ENCODE peak calls at places on chromosomes 16 and 17, in six cellular contexts. J, Y, D, H, E and X are unnamed samples.

GRCh38 chr17:12591336-12591735 is 74.4 kb upstream of the MYOCD start:
- DNase-seq in J (no peak), Y (no peak), D (no peak), H (no peak), E (no peak), X (no peak)

GRCh38 chr17:327971-328370 is 24.6 kb downstream of the RPH3AL start:
- DNase-seq in J (no peak), Y (no peak), D (no peak), H (peak; percentile 11), E (no peak), X (no peak)

GRCh38 chr17:65794572-65794971 is 233.1 kb upstream of the AXIN2 start:
- DNase-seq in J (no peak), Y (no peak), D (peak; percentile 11), H (no peak), E (no peak), X (no peak)

GRCh38 chr16:81405702-81406113 is 38.9 kb upstream of the CMIP start:
- DNase-seq in J (no peak), Y (no peak), D (no peak), H (no peak), E (no peak), X (no peak)

GRCh38 chr17:30244853-30245385 is 9.4 kb upstream of the SLC6A4 start:
- DNase-seq in J (no peak), Y (no peak), D (no peak), H (no peak), E (no peak), X (no peak)

GRCh38 chr16:50378417-50378816 is 9.6 kb upstream of the BRD7 start:
- DNase-seq in J (no peak), Y (peak; percentile 10), D (no peak), H (no peak), E (no peak), X (no peak)

GRCh38 chr17:38333635-38334295 is 10.0 kb downstream of the GPR179 start:
- DNase-seq in J (peak; percentile 32), Y (no peak), D (no peak), H (no peak), E (no peak), X (no peak)

GRCh38 chr17:37698132-37698615 is 46.7 kb downstream of the HNF1B start:
- DNase-seq in J (no peak), Y (no peak), D (no peak), H (no peak), E (no peak), X (no peak)

GRCh38 chr17:40951011-40951622 is 13.7 kb upstream of the KRT23 start:
- DNase-seq in J (no peak), Y (no peak), D (no peak), H (no peak), E (no peak), X (no peak)

GRCh38 chr17:75380315-75380714 is 25.2 kb downstream of the GRB2 start:
- DNase-seq in J (no peak), Y (no peak), D (no peak), H (no peak), E (no peak), X (no peak)

GRCh38 chr17:10683853-10684252 is 13.5 kb downstream of the SCO1 start:
- DNase-seq in J (no peak), Y (no peak), D (no peak), H (no peak), E (no peak), X (no peak)

GRCh38 chr16:2720719-2721633 is 952 bp upstream of the PRSS27 start:
- DNase-seq in J (peak; percentile 88), Y (peak; percentile 89), D (peak; percentile 74), H (peak; percentile 80), E (peak; percentile 20), X (peak; percentile 42)

GRCh38 chr16:2015117-2015946 is 4.3 kb upstream of the NPW start:
- DNase-seq in J (no peak), Y (no peak), D (no peak), H (no peak), E (no peak), X (no peak)

GRCh38 chr16:58859958-58860669 is 126.0 kb upstream of the GOT2 start:
- DNase-seq in J (no peak), Y (no peak), D (no peak), H (no peak), E (no peak), X (no peak)

GRCh38 chr17:15945493-15946209 is 721 bp downstream of the ADORA2B start:
- DNase-seq in J (no peak), Y (no peak), D (no peak), H (no peak), E (no peak), X (no peak)

GRCh38 chr17:16917995-16918394 is 53.9 kb downstream of the TNFRSF13B start:
- DNase-seq in J (no peak), Y (peak; percentile 5), D (no peak), H (no peak), E (no peak), X (no peak)

GRCh38 chr17:17669851-17670232 is 11.4 kb upstream of the RAI1 start:
- DNase-seq in J (no peak), Y (no peak), D (no peak), H (no peak), E (no peak), X (no peak)

GRCh38 chr16:11258553-11259287 is 2.7 kb upstream of the SOCS1 start:
- DNase-seq in J (no peak), Y (peak; percentile 82), D (peak; percentile 58), H (no peak), E (no peak), X (peak; percentile 35)

DNA sequence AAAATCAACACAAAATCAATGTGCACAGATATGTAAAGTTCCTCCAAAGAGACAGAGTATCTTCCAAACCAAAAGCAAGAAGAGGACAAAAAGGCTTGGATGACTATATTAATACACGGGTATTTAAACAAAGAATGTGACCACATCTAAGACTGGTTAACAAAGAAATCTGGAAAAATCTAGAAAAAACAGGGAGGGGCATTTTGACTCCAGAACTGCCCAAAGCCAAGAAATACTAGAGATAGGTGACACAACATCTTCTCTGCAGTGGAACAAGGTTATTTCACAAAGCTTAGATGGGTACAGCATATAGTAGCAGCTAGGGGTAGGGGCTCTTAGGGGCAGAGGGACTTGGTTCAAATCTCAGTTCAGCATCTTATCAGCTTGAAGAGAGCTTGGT is 10.3 kb downstream of the RFFL start:
- DNase-seq in J (no peak), Y (no peak), D (no peak), H (no peak), E (no peak), X (no peak)
- H3K27ac ChIP-seq in J (peak overlapping the region; percentile 85), Y (no peak overlapping the region), D (peak overlapping the region; percentile 68), H (no peak overlapping the region), E (no peak overlapping the region), X (peak overlapping the region; percentile 10)

DNA sequence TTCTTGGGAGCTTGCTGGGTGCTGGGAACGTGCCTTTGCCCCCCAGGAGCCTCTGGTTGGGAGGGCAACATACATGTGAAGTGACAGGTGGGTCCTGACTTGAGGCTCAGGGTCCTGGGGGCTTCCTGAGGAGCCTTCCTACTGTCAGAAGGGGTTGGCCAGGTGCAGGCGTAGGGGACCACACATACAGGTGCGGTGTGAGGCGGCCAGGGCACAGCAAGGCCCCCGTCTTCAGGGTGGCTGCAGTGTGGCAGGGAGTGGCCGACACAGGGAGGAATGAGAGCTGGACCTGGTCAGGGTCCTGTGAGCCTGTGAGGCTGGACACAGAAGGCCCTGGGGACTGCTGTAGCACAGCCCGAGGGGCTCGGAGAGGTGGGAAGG is 10.6 kb downstream of the TCF25 start:
- DNase-seq in J (no peak), Y (no peak), D (no peak), H (no peak), E (no peak), X (no peak)
- H3K27ac ChIP-seq in J (no peak overlapping the region), Y (no peak overlapping the region), D (no peak overlapping the region), H (no peak overlapping the region), E (no peak overlapping the region), X (no peak overlapping the region)

DNA sequence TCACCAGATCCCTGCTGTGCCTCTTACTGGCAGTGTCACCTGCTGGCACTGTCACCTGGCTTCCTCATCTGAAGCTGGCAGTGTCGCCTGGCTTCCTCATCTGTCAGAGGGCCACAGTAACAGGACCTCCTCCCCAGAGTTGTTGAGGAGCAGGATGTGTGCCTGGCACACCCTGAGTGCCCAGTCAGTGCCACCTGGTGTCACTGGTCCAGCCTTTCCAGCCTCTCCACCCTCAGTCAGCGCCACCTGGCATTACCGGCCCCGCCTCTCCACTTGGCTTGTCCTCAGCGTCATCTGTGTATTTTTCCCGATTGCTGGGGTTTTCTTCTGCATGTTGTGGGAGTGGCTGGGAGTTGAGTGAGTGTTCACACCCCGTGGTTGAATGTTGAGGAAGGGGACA is 37.9 kb downstream of the USP10 start:
- DNase-seq in J (no peak), Y (no peak), D (no peak), H (no peak), E (no peak), X (no peak)
- H3K27ac ChIP-seq in J (no peak overlapping the region), Y (no peak overlapping the region), D (no peak overlapping the region), H (no peak overlapping the region), E (no peak overlapping the region), X (no peak overlapping the region)

GRCh38 chr16:56990407-56991286 is 1.3 kb downstream of the NLRC5 start:
- DNase-seq in J (no peak), Y (no peak), D (no peak), H (no peak), E (no peak), X (no peak)
- H3K27ac ChIP-seq in J (peak overlapping the region; percentile 93), Y (peak overlapping the region; percentile 93), D (peak overlapping the region; percentile 98), H (no peak overlapping the region), E (no peak overlapping the region), X (no peak overlapping the region)

GRCh38 chr17:56912105-56912999 is 1.5 kb downstream of the TRIM25 start:
- DNase-seq in J (no peak), Y (peak; percentile 75), D (no peak), H (peak; percentile 62), E (no peak), X (no peak)
- H3K27ac ChIP-seq in J (no peak overlapping the region), Y (peak overlapping the region; percentile 92), D (peak overlapping the region; percentile 90), H (peak overlapping the region; percentile 12), E (peak overlapping the region; percentile 87), X (no peak overlapping the region)

GRCh38 chr17:61202564-61202963 is 197.1 kb upstream of the TBX2 start:
- DNase-seq in J (no peak), Y (no peak), D (no peak), H (no peak), E (no peak), X (no peak)
- H3K27ac ChIP-seq in J (no peak overlapping the region), Y (no peak overlapping the region), D (no peak overlapping the region), H (no peak overlapping the region), E (peak overlapping the region; percentile 73), X (no peak overlapping the region)

GRCh38 chr16:897701-898100 is 73.1 kb downstream of the LMF1 start:
- DNase-seq in J (no peak), Y (no peak), D (no peak), H (no peak), E (no peak), X (no peak)
- H3K27ac ChIP-seq in J (no peak overlapping the region), Y (no peak overlapping the region), D (no peak overlapping the region), H (no peak overlapping the region), E (no peak overlapping the region), X (peak overlapping the region; percentile 93)

GRCh38 chr17:78718575-78719209 is 63.4 kb downstream of the CYTH1 start:
- DNase-seq in J (no peak), Y (no peak), D (no peak), H (no peak), E (no peak), X (no peak)
- H3K27ac ChIP-seq in J (peak overlapping the region; percentile 23), Y (no peak overlapping the region), D (peak overlapping the region; percentile 68), H (no peak overlapping the region), E (no peak overlapping the region), X (peak overlapping the region; percentile 95)

GRCh38 chr17:7833011-7833794 is 814 bp upstream of the KDM6B start:
- DNase-seq in J (no peak), Y (no peak), D (no peak), H (no peak), E (no peak), X (no peak)
- H3K27ac ChIP-seq in J (peak overlapping the region; percentile 98), Y (peak overlapping the region; percentile 98), D (peak overlapping the region; percentile 96), H (no peak overlapping the region), E (peak overlapping the region; percentile 98), X (no peak overlapping the region)